ENCODE peak calls at places on chromosomes 6 and 20, in four cellular contexts. L, N, Z and X are unnamed samples.

GRCh38 chr6:167855825-167856425 is 29.2 kb downstream of the AFDN start:
- DNase-seq in L (no peak), N (peak), Z (no peak), X (peak)

GRCh38 chr6:64013061-64013410 is 377.4 kb downstream of the PHF3 start:
- DNase-seq in L (no peak), N (peak), Z (no peak), X (no peak)

GRCh38 chr6:43817192-43817591 is 47.2 kb downstream of the VEGFA start:
- DNase-seq in L (peak), N (peak), Z (no peak), X (peak)

GRCh38 chr6:54595844-54596243 is 250.7 kb upstream of the FAM83B start:
- DNase-seq in L (no peak), N (peak), Z (no peak), X (peak)

GRCh38 chr6:41704656-41705328 is 30.6 kb downstream of the TFEB start:
- DNase-seq in L (no peak), N (no peak), Z (no peak), X (no peak)

GRCh38 chr20:16537025-16537665 is 36.1 kb downstream of the KIF16B start:
- DNase-seq in L (no peak), N (no peak), Z (no peak), X (peak)

GRCh38 chr6:80197474-80197873 is 91.0 kb downstream of the BCKDHB start:
- DNase-seq in L (no peak), N (no peak), Z (no peak), X (peak)

GRCh38 chr20:31633339-31633914 is 4.3 kb upstream of the COX4I2 start:
- DNase-seq in L (no peak), N (no peak), Z (no peak), X (peak)

GRCh38 chr20:23163562-23163961 is 77.4 kb upstream of the CD93 start:
- DNase-seq in L (no peak), N (no peak), Z (no peak), X (no peak)

GRCh38 chr20:47317127-47317895 is 39.2 kb downstream of the ZMYND8 start:
- DNase-seq in L (peak), N (peak), Z (peak), X (peak)

DNA sequence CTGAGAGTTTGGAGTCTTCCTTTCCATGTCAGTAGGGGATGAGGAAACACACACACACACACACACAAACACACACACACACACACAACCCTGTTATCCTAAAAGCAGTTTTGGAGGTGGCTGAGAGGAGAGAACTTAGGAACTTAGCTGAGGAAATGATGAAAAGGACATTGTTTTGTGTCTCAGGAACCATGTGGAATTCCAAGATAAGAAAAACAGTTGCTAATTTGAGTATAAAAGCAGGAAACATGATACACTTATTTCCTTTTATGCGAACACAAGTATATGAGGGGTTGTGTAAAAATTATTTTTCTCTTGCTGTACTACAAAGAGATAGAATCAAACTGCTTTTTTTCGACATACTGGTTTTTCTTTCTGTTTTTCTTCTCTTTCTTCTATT is at the start of gene MYCT1:
- DNase-seq in L (no peak), N (peak), Z (no peak), X (no peak)
- H3K4me3 ChIP-seq in L (no peak), N (no peak), Z (no peak), X (no peak)

GRCh38 chr6:79076160-79076559 is 1.9 kb downstream of the PHIP start:
- DNase-seq in L (no peak), N (peak), Z (no peak), X (peak)
- H3K4me3 ChIP-seq in L (peak), N (peak), Z (peak), X (peak)

DNA sequence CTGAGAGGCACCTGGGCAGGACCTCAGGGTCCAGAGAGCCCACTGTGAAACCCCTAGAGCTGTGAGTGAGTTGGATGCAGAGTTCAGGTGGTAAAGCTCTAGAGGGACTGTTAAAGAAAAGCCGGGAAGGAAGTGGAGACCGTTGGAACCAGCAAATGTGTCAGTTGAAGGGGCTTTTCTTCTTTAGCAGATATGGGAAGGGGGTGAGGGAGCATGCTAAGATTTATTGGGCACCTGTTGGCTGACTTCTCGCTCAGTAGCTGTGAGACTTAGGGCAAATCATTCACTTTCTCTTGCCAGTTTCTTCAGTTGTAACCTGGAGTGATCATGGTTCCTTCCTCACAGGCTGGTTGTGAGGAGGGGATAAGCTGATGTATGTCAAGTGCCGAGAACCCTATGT is 287.7 kb downstream of the DHX35 start:
- DNase-seq in L (no peak), N (no peak), Z (no peak), X (no peak)
- H3K4me3 ChIP-seq in L (no peak), N (no peak), Z (no peak), X (no peak)

DNA sequence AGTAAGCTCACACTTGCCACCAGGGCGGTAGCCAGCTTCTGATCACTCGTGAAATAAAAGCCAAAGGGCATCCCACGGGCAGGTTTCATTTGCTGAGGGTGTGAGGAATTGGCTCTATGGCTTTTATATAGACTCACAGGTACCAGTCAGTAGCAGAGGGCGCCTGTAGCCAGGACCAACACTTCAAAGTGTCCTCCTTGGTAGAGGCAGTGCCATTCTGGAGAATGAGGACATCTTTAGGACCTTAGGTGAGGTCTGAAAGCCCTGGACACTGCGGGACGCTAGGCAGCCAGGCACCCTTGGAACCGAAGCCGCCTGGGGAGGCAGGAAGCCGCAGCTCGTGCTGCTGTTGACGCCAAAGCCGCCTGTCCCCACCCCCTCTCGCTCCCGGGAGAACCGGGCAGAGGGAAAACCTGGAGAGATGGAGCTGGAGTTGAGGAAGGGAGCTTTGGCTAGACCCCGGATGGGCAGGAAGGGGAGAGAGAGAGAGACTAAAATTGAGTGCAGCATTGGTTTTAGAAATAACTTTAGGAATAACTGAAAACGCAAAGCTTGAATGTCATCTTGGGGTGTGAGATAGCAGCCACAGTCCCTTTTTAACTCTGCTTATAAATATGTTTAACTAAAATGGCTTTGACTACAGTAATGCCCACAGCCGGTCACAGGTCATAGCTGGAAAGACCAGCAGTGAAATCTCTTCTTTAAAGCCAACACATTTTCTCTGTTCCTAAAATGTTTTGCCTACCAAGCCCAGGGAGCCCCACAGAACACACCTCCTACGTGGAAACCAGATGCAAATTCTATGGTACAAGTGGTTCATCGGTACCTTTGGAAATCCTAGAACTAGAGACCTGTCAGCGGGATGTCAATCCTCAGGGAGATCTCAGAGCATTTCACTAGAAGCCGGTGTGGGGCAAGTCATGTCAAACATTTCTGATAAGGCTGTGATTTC is 128.5 kb upstream of the CDYL start:
- DNase-seq in L (peak), N (peak), Z (peak), X (peak)
- H3K4me3 ChIP-seq in L (no peak), N (peak), Z (peak), X (peak)

GRCh38 chr6:37136821-37137200 is 33.1 kb upstream of the PIM1 start:
- DNase-seq in L (no peak), N (no peak), Z (no peak), X (no peak)
- H3K4me3 ChIP-seq in L (no peak), N (no peak), Z (no peak), X (peak)

DNA sequence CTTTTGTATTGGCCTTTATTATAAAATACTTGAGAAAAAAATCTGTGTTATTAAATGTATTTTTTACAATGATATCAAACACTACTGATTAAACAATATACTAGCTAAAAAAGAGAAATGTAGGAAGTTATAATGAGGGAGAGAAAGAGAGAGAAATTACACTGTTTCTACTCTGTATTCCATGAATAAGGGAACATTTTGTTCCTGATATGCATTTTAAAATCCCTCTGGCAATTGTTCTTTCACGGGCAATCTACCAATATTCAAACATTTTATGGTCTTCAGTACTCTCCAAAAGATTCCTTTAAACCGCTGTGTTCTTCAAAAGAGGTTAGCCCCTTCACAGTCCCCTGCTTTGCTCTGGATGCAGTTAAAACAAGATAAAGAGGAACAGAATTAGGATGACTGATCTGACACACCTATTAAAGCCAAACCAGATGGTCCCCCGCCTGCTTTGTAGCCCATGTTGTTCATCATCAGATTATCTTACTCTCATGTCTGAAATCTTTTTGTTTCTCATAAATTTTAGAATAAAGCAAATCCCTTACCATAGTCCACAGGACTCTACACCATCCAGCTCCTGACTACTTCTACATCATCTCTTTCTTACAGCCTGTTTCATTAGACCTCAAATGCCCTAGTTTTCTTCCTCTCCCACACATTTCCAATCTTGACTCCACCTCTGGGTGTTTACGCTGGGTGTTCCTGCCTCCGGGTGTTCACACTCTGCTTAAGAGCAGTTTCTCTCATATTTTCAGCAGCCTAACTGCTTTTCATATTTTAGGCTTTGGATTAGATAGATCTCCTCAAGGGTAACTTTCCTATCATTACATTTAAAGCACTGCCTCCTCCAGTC is 399.8 kb downstream of the COL12A1 start:
- DNase-seq in L (no peak), N (peak), Z (no peak), X (peak)
- H3K4me3 ChIP-seq in L (no peak), N (no peak), Z (no peak), X (no peak)

DNA sequence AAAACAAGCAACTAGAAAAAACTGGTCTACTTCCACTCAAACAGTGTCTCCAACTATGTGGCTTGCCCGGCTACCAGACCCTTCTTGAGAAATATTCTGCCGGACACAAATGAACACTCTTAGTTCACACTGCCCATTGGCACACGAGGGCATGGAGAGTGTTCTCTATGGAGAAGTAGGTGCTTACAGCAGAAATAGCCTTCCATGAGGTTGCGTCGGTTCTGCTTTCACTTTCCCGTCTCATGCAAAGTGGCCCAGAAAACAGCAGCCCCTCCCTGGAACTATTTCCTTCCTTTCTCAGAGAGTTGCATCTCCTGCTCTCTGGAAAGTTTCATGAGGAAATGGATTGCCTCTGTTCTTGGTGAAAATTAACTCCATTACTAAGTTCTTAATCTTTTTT is 9.5 kb upstream of the HLA-DOA start:
- DNase-seq in L (peak), N (peak), Z (peak), X (peak)
- H3K4me3 ChIP-seq in L (no peak), N (peak), Z (peak), X (peak)

GRCh38 chr6:36677059-36677749 is 1.3 kb upstream of the CDKN1A start:
- DNase-seq in L (no peak), N (peak), Z (no peak), X (peak)
- H3K4me3 ChIP-seq in L (no peak), N (no peak), Z (peak), X (peak)